ENCODE peak calls at places on chromosomes 7 and 10, in nine cellular contexts. One of them, this sample, is unnamed.

GRCh38 chr10:43218206-43218950 is 48.5 kb downstream of the RASGEF1A start:
- DNase-seq in lower leg skin: no peak
- DNase-seq in heart left ventricle: peak; percentile 43
- DNase-seq in OCI-LY7: no peak
- DNase-seq in A549: no peak
- DNase-seq in HFF-Myc: no peak
- DNase-seq in IMR-90: no peak
- DNase-seq in left lung: peak; percentile 60
- DNase-seq in fibroblast of lung: peak; percentile 86
- DNase-seq in this sample: peak; percentile 4

GRCh38 chr7:20785211-20786048 is 1.3 kb downstream of the SP8 start:
- DNase-seq in lower leg skin: no peak
- DNase-seq in heart left ventricle: no peak
- DNase-seq in OCI-LY7: no peak
- DNase-seq in A549: no peak
- DNase-seq in HFF-Myc: no peak
- DNase-seq in IMR-90: no peak
- DNase-seq in left lung: peak; percentile 73
- DNase-seq in fibroblast of lung: no peak
- DNase-seq in this sample: no peak

GRCh38 chr10:35236739-35237138 is 99.6 kb upstream of the CCNY start:
- DNase-seq in lower leg skin: no peak
- DNase-seq in heart left ventricle: no peak
- DNase-seq in OCI-LY7: no peak
- DNase-seq in A549: peak; percentile 29
- DNase-seq in HFF-Myc: no peak
- DNase-seq in IMR-90: peak; percentile 37
- DNase-seq in left lung: no peak
- DNase-seq in fibroblast of lung: peak; percentile 33
- DNase-seq in this sample: peak; percentile 46

GRCh38 chr10:21989453-21990154 is 13.9 kb downstream of the DNAJC1 start:
- DNase-seq in lower leg skin: no peak
- DNase-seq in heart left ventricle: no peak
- DNase-seq in OCI-LY7: peak; percentile 60
- DNase-seq in A549: peak; percentile 54
- DNase-seq in HFF-Myc: no peak
- DNase-seq in IMR-90: peak; percentile 52
- DNase-seq in left lung: no peak
- DNase-seq in fibroblast of lung: peak; percentile 63
- DNase-seq in this sample: peak; percentile 72

GRCh38 chr10:2716596-2716995 is 350.8 kb upstream of the PFKP start:
- DNase-seq in lower leg skin: no peak
- DNase-seq in heart left ventricle: no peak
- DNase-seq in OCI-LY7: no peak
- DNase-seq in A549: no peak
- DNase-seq in HFF-Myc: no peak
- DNase-seq in IMR-90: no peak
- DNase-seq in left lung: no peak
- DNase-seq in fibroblast of lung: no peak
- DNase-seq in this sample: no peak

GRCh38 chr10:50420166-50420565 is 168.8 kb upstream of the ASAH2 start:
- DNase-seq in lower leg skin: no peak
- DNase-seq in heart left ventricle: no peak
- DNase-seq in OCI-LY7: no peak
- DNase-seq in A549: no peak
- DNase-seq in HFF-Myc: no peak
- DNase-seq in IMR-90: no peak
- DNase-seq in left lung: no peak
- DNase-seq in fibroblast of lung: no peak
- DNase-seq in this sample: no peak

GRCh38 chr7:31811650-31812461 is 124.8 kb downstream of the PPP1R17 start:
- DNase-seq in lower leg skin: no peak
- DNase-seq in heart left ventricle: no peak
- DNase-seq in OCI-LY7: no peak
- DNase-seq in A549: no peak
- DNase-seq in HFF-Myc: no peak
- DNase-seq in IMR-90: peak; percentile 75
- DNase-seq in left lung: no peak
- DNase-seq in fibroblast of lung: peak; percentile 59
- DNase-seq in this sample: peak; percentile 33

GRCh38 chr7:70356324-70356797 is 758.1 kb downstream of the AUTS2 start:
- DNase-seq in lower leg skin: no peak
- DNase-seq in heart left ventricle: no peak
- DNase-seq in OCI-LY7: no peak
- DNase-seq in A549: no peak
- DNase-seq in HFF-Myc: no peak
- DNase-seq in IMR-90: no peak
- DNase-seq in left lung: no peak
- DNase-seq in fibroblast of lung: no peak
- DNase-seq in this sample: no peak

GRCh38 chr7:47180268-47180826 is 401.6 kb downstream of the TNS3 start:
- DNase-seq in lower leg skin: peak; percentile 61
- DNase-seq in heart left ventricle: no peak
- DNase-seq in OCI-LY7: peak; percentile 85
- DNase-seq in A549: peak; percentile 66
- DNase-seq in HFF-Myc: peak; percentile 52
- DNase-seq in IMR-90: peak; percentile 72
- DNase-seq in left lung: no peak
- DNase-seq in fibroblast of lung: peak; percentile 45
- DNase-seq in this sample: peak; percentile 77

GRCh38 chr10:5361966-5362365 is 2.8 kb upstream of the UCN3 start:
- DNase-seq in lower leg skin: no peak
- DNase-seq in heart left ventricle: no peak
- DNase-seq in OCI-LY7: no peak
- DNase-seq in A549: no peak
- DNase-seq in HFF-Myc: no peak
- DNase-seq in IMR-90: no peak
- DNase-seq in left lung: no peak
- DNase-seq in fibroblast of lung: no peak
- DNase-seq in this sample: no peak
- TF ChIP-seq CTCF in lower leg skin: no peak
- TF ChIP-seq CTCF in heart left ventricle: no peak
- TF ChIP-seq CTCF in OCI-LY7: no peak
- TF ChIP-seq CTCF in A549: no peak
- TF ChIP-seq CTCF in HFF-Myc: no peak
- TF ChIP-seq CTCF in IMR-90: no peak
- TF ChIP-seq CTCF in left lung: no peak
- TF ChIP-seq CTCF in fibroblast of lung: no peak
- TF ChIP-seq CTCF in this sample: no peak

GRCh38 chr10:70190581-70190980 is 20.3 kb upstream of the SAR1A start:
- DNase-seq in lower leg skin: no peak
- DNase-seq in heart left ventricle: no peak
- DNase-seq in OCI-LY7: no peak
- DNase-seq in A549: no peak
- DNase-seq in HFF-Myc: no peak
- DNase-seq in IMR-90: no peak
- DNase-seq in left lung: no peak
- DNase-seq in fibroblast of lung: peak; percentile 8
- DNase-seq in this sample: peak; percentile 34

GRCh38 chr10:70192325-70192966 is 22.1 kb upstream of the SAR1A start:
- DNase-seq in lower leg skin: no peak
- DNase-seq in heart left ventricle: no peak
- DNase-seq in OCI-LY7: no peak
- DNase-seq in A549: no peak
- DNase-seq in HFF-Myc: no peak
- DNase-seq in IMR-90: peak; percentile 42
- DNase-seq in left lung: no peak
- DNase-seq in fibroblast of lung: no peak
- DNase-seq in this sample: peak; percentile 46

GRCh38 chr10:70193391-70193844 is 23.1 kb upstream of the SAR1A start:
- DNase-seq in lower leg skin: no peak
- DNase-seq in heart left ventricle: no peak
- DNase-seq in OCI-LY7: no peak
- DNase-seq in A549: no peak
- DNase-seq in HFF-Myc: no peak
- DNase-seq in IMR-90: no peak
- DNase-seq in left lung: no peak
- DNase-seq in fibroblast of lung: peak; percentile 21
- DNase-seq in this sample: peak; percentile 79

GRCh38 chr10:70191161-70191770 is 21.0 kb upstream of the SAR1A start:
- DNase-seq in lower leg skin: no peak
- DNase-seq in heart left ventricle: no peak
- DNase-seq in OCI-LY7: no peak
- DNase-seq in A549: no peak
- DNase-seq in HFF-Myc: no peak
- DNase-seq in IMR-90: peak; percentile 22
- DNase-seq in left lung: no peak
- DNase-seq in fibroblast of lung: peak; percentile 48
- DNase-seq in this sample: peak; percentile 78

GRCh38 chr10:70191906-70192305 is 21.6 kb upstream of the SAR1A start:
- DNase-seq in lower leg skin: no peak
- DNase-seq in heart left ventricle: no peak
- DNase-seq in OCI-LY7: no peak
- DNase-seq in A549: no peak
- DNase-seq in HFF-Myc: peak; percentile 42
- DNase-seq in IMR-90: peak; percentile 95
- DNase-seq in left lung: no peak
- DNase-seq in fibroblast of lung: peak; percentile 93
- DNase-seq in this sample: peak; percentile 97
- H3K4me3 ChIP-seq in lower leg skin: no peak overlapping the region
- H3K4me3 ChIP-seq in heart left ventricle: no peak overlapping the region
- H3K4me3 ChIP-seq in OCI-LY7: no peak overlapping the region
- H3K4me3 ChIP-seq in A549: no peak overlapping the region
- H3K4me3 ChIP-seq in HFF-Myc: no peak overlapping the region
- H3K4me3 ChIP-seq in IMR-90: no peak overlapping the region
- H3K4me3 ChIP-seq in left lung: no peak overlapping the region
- H3K4me3 ChIP-seq in fibroblast of lung: no peak overlapping the region
- H3K4me3 ChIP-seq in this sample: no peak overlapping the region

GRCh38 chr10:71187600-71187999 is 24.8 kb upstream of the UNC5B start:
- DNase-seq in lower leg skin: no peak
- DNase-seq in heart left ventricle: no peak
- DNase-seq in OCI-LY7: no peak
- DNase-seq in A549: no peak
- DNase-seq in HFF-Myc: no peak
- DNase-seq in IMR-90: no peak
- DNase-seq in left lung: no peak
- DNase-seq in fibroblast of lung: peak; percentile 8
- DNase-seq in this sample: peak; percentile 12
- TF ChIP-seq CTCF in lower leg skin: no peak
- TF ChIP-seq CTCF in heart left ventricle: no peak
- TF ChIP-seq CTCF in OCI-LY7: no peak
- TF ChIP-seq CTCF in A549: no peak
- TF ChIP-seq CTCF in HFF-Myc: no peak
- TF ChIP-seq CTCF in IMR-90: no peak
- TF ChIP-seq CTCF in left lung: no peak
- TF ChIP-seq CTCF in fibroblast of lung: no peak
- TF ChIP-seq CTCF in this sample: no peak

GRCh38 chr10:70513848-70514309 is 35.3 kb downstream of the PALD1 start:
- DNase-seq in lower leg skin: no peak
- DNase-seq in heart left ventricle: no peak
- DNase-seq in OCI-LY7: peak; percentile 63
- DNase-seq in A549: no peak
- DNase-seq in HFF-Myc: no peak
- DNase-seq in IMR-90: no peak
- DNase-seq in left lung: no peak
- DNase-seq in fibroblast of lung: no peak
- DNase-seq in this sample: no peak
- H3K4me3 ChIP-seq in lower leg skin: no peak overlapping the region
- H3K4me3 ChIP-seq in heart left ventricle: no peak overlapping the region
- H3K4me3 ChIP-seq in OCI-LY7: peak overlapping the region; percentile 49
- H3K4me3 ChIP-seq in A549: no peak overlapping the region
- H3K4me3 ChIP-seq in HFF-Myc: no peak overlapping the region
- H3K4me3 ChIP-seq in IMR-90: no peak overlapping the region
- H3K4me3 ChIP-seq in left lung: no peak overlapping the region
- H3K4me3 ChIP-seq in fibroblast of lung: no peak overlapping the region
- H3K4me3 ChIP-seq in this sample: no peak overlapping the region

GRCh38 chr10:120336910-120337540 is 120.0 kb upstream of the PLPP4 start:
- DNase-seq in lower leg skin: peak; percentile 29
- DNase-seq in heart left ventricle: no peak
- DNase-seq in OCI-LY7: peak; percentile 49
- DNase-seq in A549: peak; percentile 3
- DNase-seq in HFF-Myc: peak; percentile 14
- DNase-seq in IMR-90: peak; percentile 11
- DNase-seq in left lung: no peak
- DNase-seq in fibroblast of lung: peak; percentile 17
- DNase-seq in this sample: peak; percentile 42
- TF ChIP-seq CTCF in lower leg skin: no peak
- TF ChIP-seq CTCF in heart left ventricle: peak; percentile 80
- TF ChIP-seq CTCF in OCI-LY7: peak; percentile 93
- TF ChIP-seq CTCF in A549: peak; percentile 63
- TF ChIP-seq CTCF in HFF-Myc: peak; percentile 78
- TF ChIP-seq CTCF in IMR-90: peak; percentile 42
- TF ChIP-seq CTCF in left lung: peak; percentile 59
- TF ChIP-seq CTCF in fibroblast of lung: peak; percentile 61
- TF ChIP-seq CTCF in this sample: peak; percentile 73

DNA sequence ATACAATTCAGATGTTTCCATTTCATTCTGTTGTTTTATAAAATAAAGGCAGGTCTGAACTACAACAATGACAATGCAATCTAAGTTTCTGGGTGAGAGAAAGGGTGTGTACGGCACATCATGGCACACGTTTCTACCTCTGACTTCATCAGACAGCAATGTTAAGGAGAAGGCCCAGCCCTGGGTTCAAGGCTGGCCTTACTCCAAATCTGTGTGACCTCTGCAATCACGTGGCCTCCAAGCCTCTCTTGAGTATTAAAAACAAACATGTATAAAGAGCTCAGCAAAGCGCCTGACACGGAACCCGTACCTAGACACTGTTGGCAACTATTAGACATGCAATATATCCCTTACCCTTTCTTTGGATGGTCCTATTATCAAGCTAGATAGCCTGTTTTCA is 114.1 kb downstream of the LARP4B start:
- DNase-seq in lower leg skin: no peak
- DNase-seq in heart left ventricle: no peak
- DNase-seq in OCI-LY7: no peak
- DNase-seq in A549: no peak
- DNase-seq in HFF-Myc: no peak
- DNase-seq in IMR-90: no peak
- DNase-seq in left lung: no peak
- DNase-seq in fibroblast of lung: no peak
- DNase-seq in this sample: peak; percentile 8
- H3K4me3 ChIP-seq in lower leg skin: no peak overlapping the region
- H3K4me3 ChIP-seq in heart left ventricle: no peak overlapping the region
- H3K4me3 ChIP-seq in OCI-LY7: no peak overlapping the region
- H3K4me3 ChIP-seq in A549: no peak overlapping the region
- H3K4me3 ChIP-seq in HFF-Myc: no peak overlapping the region
- H3K4me3 ChIP-seq in IMR-90: no peak overlapping the region
- H3K4me3 ChIP-seq in left lung: no peak overlapping the region
- H3K4me3 ChIP-seq in fibroblast of lung: no peak overlapping the region
- H3K4me3 ChIP-seq in this sample: no peak overlapping the region

This sample was measured in fibroblast of the aortic adventitia.